ENCODE peak calls at places on chromosome 5, in seven cellular contexts. H, R, G, C, Y, B and S are unnamed samples.

GRCh38 chr5:50799596-50799995 is 133.2 kb downstream of the PARP8 start:
- DNase-seq in G (no peak), C (no peak), Y (no peak), R (no peak), B (no peak), H (no peak), S (no peak)

GRCh38 chr5:143244000-143244736 is 159.3 kb downstream of the NR3C1 start:
- DNase-seq in G (peak), C (no peak), Y (no peak), H (peak), B (no peak), R (peak), S (peak)

GRCh38 chr5:175489693-175490443 is 11.5 kb downstream of the SFXN1 start:
- DNase-seq in C (peak), B (no peak), Y (no peak), G (no peak), H (no peak), R (no peak), S (no peak)

GRCh38 chr5:132227485-132228240 is at the start of gene P4HA2:
- DNase-seq in C (peak), B (peak), G (peak), Y (peak), R (peak), H (no peak), S (peak)

GRCh38 chr5:134845852-134846640 is at the start of gene C5orf24:
- DNase-seq in B (peak), H (peak), R (peak), G (peak), C (peak), Y (peak), S (peak)

GRCh38 chr5:50667079-50667652 is 729 bp downstream of the PARP8 start:
- DNase-seq in B (peak), H (no peak), G (no peak), C (no peak), R (peak), Y (peak), S (peak)

GRCh38 chr5:121969660-121970295 is 8.0 kb downstream of the SRFBP1 start:
- DNase-seq in G (no peak), Y (no peak), R (peak), H (no peak), C (no peak), B (no peak), S (no peak)

GRCh38 chr5:172502969-172503368 is 48.6 kb upstream of the SH3PXD2B start:
- DNase-seq in C (peak), Y (peak), R (no peak), H (no peak), B (no peak), G (no peak), S (no peak)

GRCh38 chr5:143345671-143346440 is 57.6 kb downstream of the NR3C1 start:
- DNase-seq in R (no peak), G (no peak), B (no peak), H (no peak), C (no peak), Y (no peak), S (no peak)

GRCh38 chr5:172903790-172904189 is 55.4 kb upstream of the RPL26L1 start:
- DNase-seq in B (peak), C (no peak), H (peak), Y (no peak), G (peak), R (peak), S (peak)

GRCh38 chr5:135106610-135107009 is 72.6 kb upstream of the PITX1 start:
- DNase-seq in H (peak), C (no peak), G (no peak), Y (no peak), B (no peak), R (no peak), S (no peak)

GRCh38 chr5:178624626-178625546 is 2.0 kb downstream of the CLK4 start:
- DNase-seq in Y (no peak), R (peak), H (no peak), G (no peak), C (no peak), B (no peak), S (no peak)

DNA sequence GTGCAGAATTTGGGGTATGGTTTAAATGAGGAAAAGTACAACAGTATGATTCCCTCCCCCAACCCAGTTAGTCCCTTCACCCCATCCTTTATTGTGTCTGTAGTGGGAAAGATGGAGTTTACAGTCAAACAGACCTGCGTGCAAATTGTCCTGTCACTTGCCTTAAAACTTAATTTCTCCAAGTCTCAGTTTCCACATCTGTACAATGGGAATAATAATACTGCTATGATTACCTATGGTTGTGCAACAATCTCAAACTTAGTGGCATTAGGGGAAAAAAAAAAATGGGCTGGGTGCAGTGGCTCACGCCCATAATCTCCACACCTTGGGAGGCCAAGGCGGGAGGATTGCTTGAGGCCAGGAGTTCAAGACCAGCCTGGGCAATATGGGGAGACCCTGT is 35.8 kb upstream of the CTNNA1 start:
- DNase-seq in B (no peak), Y (no peak), R (no peak), H (no peak), G (no peak), C (no peak), S (no peak)
- H3K27ac ChIP-seq in B (no peak), Y (no peak), R (no peak), H (no peak), G (no peak), C (no peak), S (no peak)

GRCh38 chr5:56950626-56951130 is 1.2 kb downstream of the MIER3 start:
- DNase-seq in H (peak), R (peak), G (peak), C (peak), Y (peak), B (peak), S (peak)
- H3K27ac ChIP-seq in H (peak), R (peak), G (peak), C (peak), Y (no peak), B (peak), S (no peak)

DNA sequence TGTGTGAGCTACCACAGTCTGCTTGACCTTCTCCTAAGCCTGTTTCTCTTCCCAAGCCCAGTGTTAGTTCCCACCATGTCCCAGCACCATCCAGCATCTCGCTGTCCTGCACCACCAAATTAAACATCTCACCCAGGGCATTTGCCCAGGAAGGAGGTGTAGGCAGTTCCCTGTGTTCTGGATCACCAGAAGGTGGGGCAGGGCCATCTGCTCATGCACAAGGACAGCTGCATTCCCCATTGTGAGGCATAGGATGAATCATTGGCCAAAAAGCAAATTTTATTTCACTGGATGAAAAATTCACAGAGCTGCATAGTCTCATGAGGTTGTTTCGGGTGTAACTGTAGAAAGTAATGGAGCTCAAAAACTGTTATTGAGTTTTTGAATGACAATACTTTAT is 89.5 kb upstream of the GRIA1 start:
- DNase-seq in Y (no peak), B (no peak), G (no peak), R (no peak), C (no peak), H (no peak), S (no peak)
- H3K27ac ChIP-seq in Y (no peak), B (no peak), G (no peak), R (no peak), C (no peak), H (no peak), S (no peak)

GRCh38 chr5:107367919-107368318 is 302.8 kb downstream of the EFNA5 start:
- DNase-seq in Y (no peak), B (no peak), C (no peak), G (no peak), H (no peak), R (no peak), S (no peak)
- H3K27ac ChIP-seq in Y (no peak), B (no peak), C (no peak), G (no peak), H (no peak), R (no peak), S (no peak)

GRCh38 chr5:98770158-98770910 is 3.1 kb upstream of the RGMB start:
- DNase-seq in C (no peak), R (peak), B (no peak), H (no peak), Y (no peak), G (no peak), S (peak)
- H3K27ac ChIP-seq in C (peak), R (peak), B (peak), H (peak), Y (no peak), G (no peak), S (peak)

DNA sequence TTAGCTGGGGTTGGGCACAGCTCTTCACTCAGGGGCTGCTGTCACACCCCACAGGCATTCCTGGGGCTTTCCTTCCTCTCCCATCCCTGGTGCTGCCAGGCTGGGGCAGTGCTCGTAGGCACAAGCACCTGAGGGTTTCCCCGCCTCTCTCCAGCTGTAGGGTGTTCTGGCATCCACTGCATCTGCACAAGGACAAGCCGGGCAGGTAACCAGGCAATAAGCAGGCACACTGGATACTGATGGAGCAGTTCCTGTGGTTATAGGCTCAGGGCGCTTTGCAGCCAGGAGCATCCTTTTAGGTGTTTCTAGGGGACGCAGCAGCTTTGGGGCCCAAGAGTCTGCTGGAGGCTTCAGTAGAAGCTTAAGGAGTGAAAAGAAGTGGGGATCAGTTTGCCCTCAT is 56.8 kb downstream of the ARHGEF37 start:
- DNase-seq in Y (no peak), C (no peak), G (no peak), H (no peak), R (no peak), B (no peak), S (no peak)
- H3K27ac ChIP-seq in Y (no peak), C (no peak), G (no peak), H (no peak), R (no peak), B (no peak), S (no peak)

DNA sequence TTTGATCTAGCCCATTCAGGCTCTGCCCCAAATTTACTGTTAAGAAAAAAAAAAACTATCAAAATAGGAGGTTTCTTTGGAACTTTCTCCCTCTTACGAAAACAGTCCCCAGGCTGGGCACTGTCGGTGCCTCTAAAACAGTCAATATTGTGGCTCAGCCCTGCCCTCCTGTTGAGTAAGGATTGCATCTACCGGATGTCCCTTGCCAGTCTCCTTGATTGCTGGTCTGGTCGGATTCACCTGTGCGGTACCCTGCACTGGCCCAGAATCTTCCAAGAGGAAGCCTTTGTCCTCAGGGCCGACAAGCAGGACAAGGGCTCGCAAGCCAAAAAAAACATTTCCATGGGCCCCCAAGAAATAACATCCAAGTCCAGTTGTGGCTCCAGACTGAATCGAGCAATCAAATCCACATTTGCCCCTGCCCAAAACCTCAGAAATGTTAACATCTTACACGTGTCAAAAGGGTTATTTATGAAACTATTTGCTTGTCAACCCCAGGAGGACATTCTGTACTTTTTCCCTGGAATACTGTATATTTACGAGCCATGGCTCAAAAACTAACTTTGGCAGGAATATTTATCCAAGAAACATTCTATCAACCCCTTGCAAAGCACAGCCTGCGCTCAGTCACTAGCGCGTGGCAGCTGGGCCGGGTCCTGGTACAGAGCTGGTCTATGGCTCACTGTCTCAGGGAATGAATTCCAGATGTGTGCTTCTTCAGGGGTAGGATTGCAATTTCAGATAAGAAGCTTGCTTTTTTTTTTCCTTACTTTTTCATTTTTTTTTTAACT is 129.2 kb upstream of the ADRA1B start:
- DNase-seq in Y (no peak), G (no peak), B (no peak), R (peak), C (no peak), H (peak), S (peak)
- H3K27ac ChIP-seq in Y (no peak), G (no peak), B (peak), R (no peak), C (no peak), H (peak), S (no peak)

DNA sequence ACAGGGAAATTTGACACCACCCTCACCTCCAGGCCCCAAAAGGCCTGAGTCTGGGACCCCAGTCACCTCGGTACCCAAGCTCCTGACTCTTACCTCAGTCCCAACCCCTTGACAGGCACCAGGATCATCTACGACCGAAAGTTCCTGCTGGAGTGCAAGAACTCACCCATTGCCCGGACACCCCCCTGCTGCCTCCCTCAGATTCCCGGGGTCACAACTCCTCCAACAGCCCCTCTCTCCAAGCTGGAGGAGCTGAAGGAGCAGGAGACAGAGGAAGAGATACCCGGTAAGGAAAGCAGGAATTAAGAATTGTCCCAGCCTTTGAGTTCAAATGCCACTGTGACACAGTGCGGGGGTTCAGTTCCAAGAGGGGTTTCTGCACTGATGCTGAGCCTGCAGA is 1.3 kb downstream of the EIF4EBP3 start:
- DNase-seq in C (no peak), R (no peak), H (no peak), G (no peak), B (no peak), Y (no peak), S (no peak)
- H3K27ac ChIP-seq in C (peak), R (no peak), H (peak), G (peak), B (peak), Y (no peak), S (no peak)